ENCODE peak calls at places on chromosomes 11 and 22, in nine cellular contexts. L, Q, G, N, D, O, K, X and Y are unnamed samples.

GRCh38 chr22:30485362-30485988 is 13.7 kb upstream of the SEC14L3 start:
- DNase-seq in L (peak), Q (peak), G (peak), N (peak), D (peak), O (peak), K (peak), X (peak), Y (no peak)

GRCh38 chr11:43359432-43359818 is 705 bp downstream of the TTC17 start:
- DNase-seq in L (peak), Q (peak), G (peak), N (no peak), D (no peak), O (peak), K (peak), X (no peak), Y (no peak)

GRCh38 chr22:46542011-46542985 is 4.9 kb upstream of the CELSR1 start:
- DNase-seq in L (peak), Q (peak), G (peak), N (no peak), D (no peak), O (peak), K (peak), X (no peak), Y (no peak)

GRCh38 chr11:68212421-68213134 is 518 bp downstream of the KMT5B start:
- DNase-seq in L (peak), Q (peak), G (peak), N (peak), D (peak), O (peak), K (peak), X (peak), Y (peak)

GRCh38 chr11:126121316-126121715 is 58.6 kb upstream of the CDON start:
- DNase-seq in L (no peak), Q (no peak), G (no peak), N (no peak), D (no peak), O (no peak), K (no peak), X (no peak), Y (no peak)

GRCh38 chr11:71221201-71221600 is 31.2 kb downstream of the SHANK2 start:
- DNase-seq in L (no peak), Q (no peak), G (no peak), N (no peak), D (no peak), O (no peak), K (no peak), X (no peak), Y (no peak)

GRCh38 chr11:373716-374551 is 4.6 kb downstream of the B4GALNT4 start:
- DNase-seq in L (no peak), Q (no peak), G (no peak), N (no peak), D (no peak), O (no peak), K (no peak), X (no peak), Y (no peak)

GRCh38 chr11:21625982-21626381 is 566.9 kb upstream of the ANO5 start:
- DNase-seq in L (peak), Q (peak), G (no peak), N (no peak), D (peak), O (no peak), K (no peak), X (no peak), Y (no peak)

GRCh38 chr11:95352733-95353346 is 121.8 kb upstream of the SESN3 start:
- DNase-seq in L (no peak), Q (no peak), G (no peak), N (no peak), D (no peak), O (no peak), K (no peak), X (no peak), Y (no peak)

GRCh38 chr11:122655527-122656072 is at the start of gene UBASH3B:
- DNase-seq in L (peak), Q (peak), G (peak), N (peak), D (peak), O (peak), K (peak), X (no peak), Y (peak)

GRCh38 chr11:126146454-126147192 is 64.8 kb downstream of the RPUSD4 start:
- DNase-seq in L (no peak), Q (no peak), G (no peak), N (no peak), D (peak), O (no peak), K (no peak), X (no peak), Y (no peak)

GRCh38 chr11:119786431-119787073 is 57.6 kb upstream of the NECTIN1 start:
- DNase-seq in L (no peak), Q (no peak), G (no peak), N (no peak), D (no peak), O (no peak), K (no peak), X (no peak), Y (no peak)

GRCh38 chr11:75150879-75151278 is at the start of gene SLCO2B1:
- DNase-seq in L (no peak), Q (peak), G (no peak), N (no peak), D (no peak), O (no peak), K (no peak), X (no peak), Y (no peak)

GRCh38 chr22:41197808-41198585 is 7.1 kb upstream of the L3MBTL2 start:
- DNase-seq in L (no peak), Q (peak), G (peak), N (no peak), D (peak), O (no peak), K (no peak), X (no peak), Y (no peak)

GRCh38 chr11:12269104-12269441 is 108.3 kb upstream of the PARVA start:
- DNase-seq in L (peak), Q (no peak), G (no peak), N (peak), D (no peak), O (peak), K (no peak), X (peak), Y (no peak)

GRCh38 chr11:130129922-130130321 is 29.7 kb upstream of the ST14 start:
- DNase-seq in L (no peak), Q (no peak), G (no peak), N (no peak), D (no peak), O (no peak), K (no peak), X (no peak), Y (no peak)

GRCh38 chr22:50107529-50107928 is 17.7 kb downstream of the MOV10L1 start:
- DNase-seq in L (no peak), Q (no peak), G (no peak), N (no peak), D (no peak), O (no peak), K (no peak), X (no peak), Y (no peak)

GRCh38 chr22:36075230-36075629 is 46.6 kb upstream of the RBFOX2 start:
- DNase-seq in L (no peak), Q (no peak), G (no peak), N (no peak), D (no peak), O (no peak), K (no peak), X (no peak), Y (no peak)

GRCh38 chr11:78313181-78313788 is 104.3 kb downstream of the GAB2 start:
- DNase-seq in L (peak), Q (no peak), G (no peak), N (peak), D (peak), O (peak), K (peak), X (peak), Y (peak)

GRCh38 chr22:50537765-50538164 is 7.9 kb upstream of the KLHDC7B start:
- DNase-seq in L (no peak), Q (no peak), G (no peak), N (no peak), D (no peak), O (no peak), K (no peak), X (no peak), Y (no peak)

GRCh38 chr11:119835804-119836203 is 106.8 kb upstream of the NECTIN1 start:
- DNase-seq in L (no peak), Q (no peak), G (no peak), N (no peak), D (no peak), O (no peak), K (no peak), X (no peak), Y (no peak)

GRCh38 chr11:64894070-64894811 is 15.8 kb upstream of the EHD1 start:
- DNase-seq in L (peak), Q (peak), G (peak), N (no peak), D (peak), O (peak), K (peak), X (no peak), Y (no peak)

GRCh38 chr11:115126515-115127208 is 377.6 kb downstream of the CADM1 start:
- DNase-seq in L (no peak), Q (no peak), G (no peak), N (no peak), D (no peak), O (no peak), K (no peak), X (no peak), Y (no peak)

GRCh38 chr22:35540600-35541253 is at the start of gene RASD2:
- DNase-seq in L (no peak), Q (peak), G (peak), N (no peak), D (no peak), O (peak), K (no peak), X (no peak), Y (no peak)

GRCh38 chr11:96054870-96055705 is 131.2 kb upstream of the MTMR2 start:
- DNase-seq in L (peak), Q (no peak), G (no peak), N (no peak), D (no peak), O (peak), K (peak), X (no peak), Y (no peak)

GRCh38 chr11:45918331-45918941 is 759 bp upstream of the PEX16 start:
- DNase-seq in L (peak), Q (peak), G (no peak), N (peak), D (peak), O (peak), K (peak), X (peak), Y (peak)

GRCh38 chr22:21457023-21457787 is 10.0 kb upstream of the TMEM191C start:
- DNase-seq in L (peak), Q (no peak), G (no peak), N (no peak), D (no peak), O (no peak), K (peak), X (no peak), Y (no peak)

GRCh38 chr11:96279421-96280290 is 63.3 kb downstream of the MAML2 start:
- DNase-seq in L (peak), Q (no peak), G (no peak), N (no peak), D (no peak), O (peak), K (peak), X (peak), Y (no peak)

GRCh38 chr11:2426826-2427521 is 17.3 kb downstream of the TRPM5 start:
- DNase-seq in L (no peak), Q (no peak), G (no peak), N (no peak), D (peak), O (no peak), K (no peak), X (no peak), Y (no peak)